ENCODE peak calls at places on chromosomes 2 and 18, in four cellular contexts. X, D, G and Z are unnamed samples.

GRCh38 chr2:124163825-124164224 is 138.7 kb downstream of the CNTNAP5 start:
- DNase-seq in X (no peak), D (no peak), G (no peak), Z (no peak)

GRCh38 chr2:231452799-231453508 is 11.3 kb downstream of the NCL start:
- DNase-seq in X (no peak), D (peak), G (no peak), Z (no peak)

GRCh38 chr2:95362486-95362885 is 40.0 kb upstream of the FAHD2A start:
- DNase-seq in G (no peak), D (no peak), X (no peak), Z (no peak)

GRCh38 chr18:33918571-33918970 is 306.1 kb downstream of the NOL4 start:
- DNase-seq in D (no peak), G (no peak), X (no peak), Z (no peak)

GRCh38 chr18:6682437-6683111 is 46.9 kb upstream of the ARHGAP28 start:
- DNase-seq in D (no peak), X (peak), G (no peak), Z (no peak)

GRCh38 chr2:214830794-214831346 is 21.4 kb upstream of the BARD1 start:
- DNase-seq in X (no peak), G (no peak), D (peak), Z (no peak)

GRCh38 chr2:4673025-4673489 is 969.7 kb downstream of the DCDC2C start:
- DNase-seq in D (peak), G (no peak), X (peak), Z (no peak)

GRCh38 chr2:202135111-202135874 is 62.2 kb downstream of the KIAA2012 start:
- DNase-seq in D (no peak), G (no peak), X (no peak), Z (no peak)

GRCh38 chr2:37566517-37566961 is 104.9 kb downstream of the CDC42EP3 start:
- DNase-seq in X (no peak), G (no peak), D (no peak), Z (no peak)

GRCh38 chr2:208142255-208142924 is 3.6 kb downstream of the CRYGB start:
- DNase-seq in X (no peak), D (no peak), G (no peak), Z (no peak)

GRCh38 chr18:50955246-50955645 is 12.6 kb upstream of the ELAC1 start:
- DNase-seq in G (no peak), X (no peak), D (no peak), Z (no peak)

GRCh38 chr2:102473020-102473419 is at the start of gene SLC9A4:
- DNase-seq in D (peak), G (no peak), X (peak), Z (peak)

GRCh38 chr2:179341152-179341866 is 76.7 kb upstream of the SESTD1 start:
- DNase-seq in G (no peak), D (no peak), X (no peak), Z (no peak)

GRCh38 chr18:47901624-47902362 is 28.7 kb downstream of the SMAD2 start:
- DNase-seq in D (no peak), G (peak), X (no peak), Z (no peak)

GRCh38 chr2:128986867-128987268 is 668.2 kb upstream of the HS6ST1 start:
- DNase-seq in D (no peak), G (no peak), X (no peak), Z (no peak)

GRCh38 chr2:85112906-85113625 is 20.1 kb upstream of the TCF7L1 start:
- DNase-seq in X (no peak), G (no peak), D (no peak), Z (no peak)

GRCh38 chr2:37020887-37021796 is 54.8 kb upstream of the STRN start:
- DNase-seq in X (no peak), G (no peak), D (no peak), Z (no peak)

GRCh38 chr2:219405451-219405850 is 12.7 kb upstream of the DES start:
- DNase-seq in G (no peak), X (no peak), D (no peak), Z (peak)

GRCh38 chr2:86592547-86593230 is 29.4 kb upstream of the CHMP3 start:
- DNase-seq in G (no peak), D (no peak), X (no peak), Z (no peak)

GRCh38 chr2:27185331-27186026 is 26.4 kb upstream of the ATRAID start:
- DNase-seq in D (peak), G (no peak), X (no peak), Z (no peak)

GRCh38 chr2:1115843-1116539 is 165.3 kb downstream of the SNTG2 start:
- DNase-seq in D (no peak), X (no peak), G (no peak), Z (no peak)

GRCh38 chr2:20187331-20187730 is 37.6 kb downstream of the SDC1 start:
- DNase-seq in X (no peak), D (no peak), G (no peak), Z (no peak)

GRCh38 chr18:59562751-59563150 is 134.5 kb downstream of the CCBE1 start:
- DNase-seq in G (no peak), D (no peak), X (no peak), Z (no peak)

GRCh38 chr18:31722369-31722957 is 38.1 kb upstream of the B4GALT6 start:
- DNase-seq in X (peak), D (peak), G (peak), Z (peak)
- TF ChIP-seq TCF7 in X (no peak), D (no peak), G (no peak), Z (no peak)

GRCh38 chr18:9240270-9240669 is 94.3 kb upstream of the TWSG1 start:
- DNase-seq in G (no peak), D (no peak), X (no peak), Z (no peak)

GRCh38 chr18:9234528-9234927 is 97.9 kb downstream of the ANKRD12 start:
- DNase-seq in G (no peak), D (no peak), X (no peak), Z (no peak)

GRCh38 chr18:9239708-9240107 is 94.9 kb upstream of the TWSG1 start:
- DNase-seq in D (no peak), X (no peak), G (no peak), Z (no peak)

GRCh38 chr18:9233771-9234440 is 97.3 kb downstream of the ANKRD12 start:
- DNase-seq in D (no peak), X (no peak), G (no peak), Z (peak)

DNA sequence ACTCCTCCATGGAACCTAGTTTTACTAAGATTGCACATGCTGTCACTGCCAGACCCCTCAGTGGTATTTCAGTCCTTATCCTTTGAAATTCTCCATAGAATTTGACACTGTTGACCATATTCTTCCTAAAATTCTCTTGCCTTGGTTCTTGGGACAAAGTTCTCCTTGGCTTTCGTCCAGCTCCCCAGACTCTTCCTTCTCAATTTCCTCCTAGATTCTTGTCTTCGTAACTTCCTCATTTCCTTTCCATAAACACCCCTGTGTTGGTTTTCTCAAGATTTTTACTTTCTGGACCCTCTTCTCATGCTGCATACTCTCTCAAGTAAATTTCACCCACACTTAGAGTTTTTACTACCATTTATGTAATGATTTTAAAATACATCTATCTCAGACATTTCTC is 96.6 kb upstream of the TWSG1 start:
- DNase-seq in G (no peak), D (no peak), X (no peak), Z (no peak)
- TF ChIP-seq TCF7 in G (no peak), D (no peak), X (no peak), Z (no peak)

GRCh38 chr18:27382477-27383216 is 197.5 kb upstream of the CHST9 start:
- DNase-seq in G (no peak), X (no peak), D (no peak), Z (no peak)
- TF ChIP-seq TCF7 in G (no peak), X (no peak), D (no peak), Z (no peak)

DNA sequence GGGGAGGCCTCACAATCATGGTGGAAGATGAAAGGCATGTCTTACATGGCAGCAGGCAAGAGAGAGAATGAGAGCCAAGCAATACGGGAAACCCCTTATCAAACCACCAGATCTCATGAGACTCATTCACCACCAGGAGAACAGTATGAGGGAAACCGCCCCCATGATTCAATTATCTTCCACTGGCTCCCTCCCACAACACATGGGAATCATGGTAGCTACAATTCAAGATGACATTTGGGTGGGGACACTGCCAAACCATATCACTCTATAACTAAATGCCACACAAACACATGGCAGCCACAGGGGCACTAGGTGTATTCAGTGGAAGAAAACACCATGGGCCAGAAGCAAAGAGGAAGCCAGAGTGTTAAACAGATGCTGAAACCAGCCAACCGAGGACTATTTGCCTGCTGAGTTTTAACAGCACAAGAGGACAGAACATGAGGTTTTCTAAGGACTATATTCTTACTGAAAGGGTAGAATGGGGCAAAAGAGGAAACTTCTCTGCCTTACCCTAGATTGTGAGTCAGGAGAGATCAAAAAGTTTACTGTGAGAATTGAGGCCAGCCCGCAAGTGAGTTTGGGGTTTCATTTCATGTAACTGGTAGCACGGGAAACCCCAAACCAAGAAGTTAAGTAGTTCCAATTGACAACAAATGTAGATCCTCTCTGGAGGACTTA is 49.2 kb downstream of the SIGLEC15 start:
- DNase-seq in X (no peak), D (no peak), G (peak), Z (no peak)
- TF ChIP-seq TCF7 in X (no peak), D (no peak), G (peak), Z (no peak)

DNA sequence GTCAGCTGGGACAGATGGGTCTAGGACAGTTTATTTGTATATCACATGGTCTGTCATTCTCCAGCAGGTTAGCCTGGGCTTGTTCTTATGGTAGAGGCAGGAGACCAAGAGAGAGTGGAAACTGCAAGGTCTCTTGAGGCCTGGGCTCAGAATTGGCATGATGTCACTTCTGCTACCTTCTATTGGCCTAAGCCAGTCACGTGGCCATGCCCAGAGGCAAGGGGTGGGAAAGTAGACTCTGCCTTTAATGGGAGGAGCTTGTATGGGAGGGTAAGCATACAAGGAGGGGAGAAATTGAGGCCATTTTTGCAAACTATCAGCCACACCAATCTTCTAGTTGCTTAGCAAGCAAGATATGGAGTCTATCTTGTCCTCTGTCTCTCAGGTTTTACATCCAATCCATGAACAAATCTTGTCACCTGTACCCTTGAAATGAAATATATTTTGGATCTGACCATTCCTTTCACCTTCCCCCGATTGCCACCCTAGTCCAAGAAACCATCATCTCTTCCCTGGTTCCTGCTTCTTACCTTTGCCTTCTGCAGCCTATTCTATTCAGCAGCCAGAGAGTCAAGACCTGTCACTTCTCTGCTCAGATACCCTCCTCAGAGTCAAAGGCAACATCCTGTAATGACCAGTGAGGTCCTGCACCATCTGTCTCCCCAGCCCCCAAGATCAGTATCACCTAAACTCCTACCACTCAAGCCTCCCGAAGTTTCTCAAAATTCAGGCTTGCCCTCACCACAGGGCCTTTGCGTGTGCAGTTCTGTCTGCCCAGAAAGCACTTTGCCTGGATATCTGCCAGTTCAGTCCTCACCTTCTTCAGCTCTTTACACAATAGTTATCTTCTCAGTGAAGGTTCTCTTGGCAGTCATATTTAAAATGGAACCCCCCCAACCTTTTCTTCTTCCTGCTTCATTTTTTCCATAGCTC is 240.0 kb downstream of the LOXHD1 start:
- DNase-seq in G (no peak), X (peak), D (no peak), Z (no peak)
- TF ChIP-seq TCF7 in G (no peak), X (no peak), D (no peak), Z (no peak)

GRCh38 chr2:233448220-233448559 is 93.9 kb downstream of the DGKD start:
- DNase-seq in D (peak), X (peak), G (no peak), Z (peak)
- TF ChIP-seq TCF7 in D (no peak), X (no peak), G (no peak), Z (no peak)